ENCODE peak calls at places on chromosomes 2 and 18, in seven cellular contexts. I is HepG2, C is K562, F is HCT116, K is SK-N-SH, B is H1, N is GM12878. D is an unnamed sample.

GRCh38 chr18:23998018-23998417 is 16.5 kb upstream of the TTC39C start:
- DNase-seq in N (no peak), F (no peak), I (no peak), B (no peak), C (no peak), K (no peak), D (no peak)

GRCh38 chr18:78587096-78587495 is 392.5 kb upstream of the SALL3 start:
- DNase-seq in C (no peak), F (no peak), B (no peak), K (no peak), N (no peak), I (no peak), D (no peak)

GRCh38 chr2:63861220-63861822 is 19.6 kb downstream of the UGP2 start:
- DNase-seq in N (no peak), F (peak), K (peak), B (no peak), C (peak), I (peak), D (no peak)

GRCh38 chr2:214127178-214127970 is 283.5 kb upstream of the VWC2L start:
- DNase-seq in B (no peak), I (no peak), F (no peak), K (no peak), C (no peak), N (no peak), D (no peak)

GRCh38 chr2:55052087-55053061 is 2.1 kb upstream of the RTN4 start:
- DNase-seq in C (no peak), B (no peak), F (no peak), N (no peak), K (no peak), I (no peak), D (no peak)

GRCh38 chr18:49898421-49898820 is 85.1 kb upstream of the ACAA2 start:
- DNase-seq in I (peak), B (no peak), C (peak), K (no peak), N (no peak), F (peak), D (peak)

GRCh38 chr2:48045613-48046012 is 139.3 kb upstream of the FBXO11 start:
- DNase-seq in F (no peak), N (peak), I (no peak), K (no peak), C (no peak), B (no peak), D (no peak)

GRCh38 chr2:102376052-102376591 is 20.5 kb downstream of the IL18R1 start:
- DNase-seq in F (no peak), K (no peak), B (no peak), C (no peak), I (no peak), N (no peak), D (no peak)

GRCh38 chr2:156077041-156077735 is 255.3 kb downstream of the NR4A2 start:
- DNase-seq in K (no peak), I (no peak), N (no peak), C (no peak), F (no peak), B (no peak), D (no peak)

GRCh38 chr2:142756430-142756829 is 121.0 kb upstream of the KYNU start:
- DNase-seq in B (no peak), I (no peak), N (no peak), F (no peak), K (no peak), C (no peak), D (no peak)

GRCh38 chr2:174510583-174511189 is 23.9 kb upstream of the GPR155 start:
- DNase-seq in N (no peak), K (no peak), B (no peak), C (no peak), I (peak), F (peak), D (peak)

GRCh38 chr2:169091761-169092523 is 22.6 kb downstream of the DHRS9 start:
- DNase-seq in N (no peak), C (no peak), I (no peak), F (peak), B (no peak), K (no peak), D (no peak)

GRCh38 chr2:152222975-152223638 is 47.5 kb upstream of the STAM2 start:
- DNase-seq in C (no peak), K (peak), B (no peak), I (peak), F (no peak), N (no peak), D (peak)

GRCh38 chr2:30190637-30191036 is 40.7 kb upstream of the LBH start:
- DNase-seq in I (no peak), C (no peak), N (no peak), B (no peak), K (no peak), F (no peak), D (no peak)

GRCh38 chr2:60804473-60804872 is 48.4 kb downstream of the PAPOLG start:
- DNase-seq in K (no peak), F (no peak), I (no peak), C (no peak), N (no peak), B (no peak), D (no peak)

GRCh38 chr2:69911985-69912563 is 2.8 kb upstream of the MXD1 start:
- DNase-seq in I (peak), C (peak), N (no peak), B (no peak), K (peak), F (peak), D (no peak)

GRCh38 chr2:151760139-151760650 is 25.9 kb upstream of the NEB start:
- DNase-seq in K (no peak), B (peak), I (peak), C (peak), F (no peak), N (no peak), D (no peak)

GRCh38 chr2:5507374-5507773 is 184.8 kb upstream of the SOX11 start:
- DNase-seq in B (no peak), C (no peak), N (no peak), I (no peak), K (no peak), F (no peak), D (no peak)
- TF ChIP-seq JUND in B (no peak), C (no peak), N (no peak), I (no peak), K (no peak), F (no peak), D (no peak)

GRCh38 chr2:117960231-117960630 is 53.6 kb downstream of the CCDC93 start:
- DNase-seq in C (no peak), N (no peak), F (no peak), B (no peak), K (no peak), I (no peak), D (no peak)

GRCh38 chr2:117956036-117956791 is 57.7 kb downstream of the CCDC93 start:
- DNase-seq in F (no peak), I (no peak), N (no peak), K (no peak), C (no peak), B (no peak), D (no peak)

GRCh38 chr2:117961201-117961600 is 52.7 kb downstream of the CCDC93 start:
- DNase-seq in N (no peak), F (no peak), K (no peak), I (no peak), C (no peak), B (no peak), D (no peak)

GRCh38 chr2:117957616-117958015 is 56.3 kb downstream of the CCDC93 start:
- DNase-seq in B (no peak), I (no peak), C (no peak), F (no peak), K (no peak), N (no peak), D (no peak)

GRCh38 chr2:117958186-117958585 is 55.7 kb downstream of the CCDC93 start:
- DNase-seq in K (no peak), F (no peak), N (no peak), I (no peak), B (no peak), C (no peak), D (peak)
- TF ChIP-seq JUND in K (no peak), F (no peak), N (no peak), I (no peak), B (no peak), C (no peak), D (peak)

GRCh38 chr2:200616193-200616592 is 30.4 kb downstream of the AOX1 start:
- DNase-seq in K (no peak), B (no peak), I (no peak), F (no peak), C (no peak), N (no peak), D (no peak)
- TF ChIP-seq JUND in K (no peak), B (no peak), I (no peak), F (no peak), C (no peak), N (no peak), D (no peak)

GRCh38 chr2:7037340-7038333 is 120.4 kb downstream of the RNF144A start:
- DNase-seq in F (peak), B (no peak), N (no peak), I (peak), K (peak), C (peak), D (peak)
- TF ChIP-seq JUND in F (no peak), B (no peak), N (no peak), I (no peak), K (no peak), C (no peak), D (no peak)

D was measured in T47D.